ENCODE peak calls at places on chromosomes 6 and 20, in seven cellular contexts. E is right lobe of liver, N is thoracic aorta, Q is left lung, P is mucosa of descending colon, F is GM23338, R is hepatocyte. O is an unnamed sample.

GRCh38 chr6:72552938-72553337 is 68.9 kb upstream of the KCNQ5 start:
- DNase-seq in E (no peak), N (no peak), Q (no peak), P (no peak), F (no peak), R (no peak), O (no peak)

GRCh38 chr20:18287546-18287914 is 797 bp upstream of the ZNF133 start:
- DNase-seq in E (peak; percentile 26), N (no peak), Q (peak; percentile 37), P (peak; percentile 51), F (no peak), R (peak; percentile 20), O (no peak)

GRCh38 chr20:6299451-6299850 is 176.6 kb upstream of the FERMT1 start:
- DNase-seq in E (no peak), N (no peak), Q (peak; percentile 74), P (no peak), F (no peak), R (no peak), O (no peak)

GRCh38 chr6:167658106-167658505 is 168.6 kb upstream of the AFDN start:
- DNase-seq in E (no peak), N (no peak), Q (no peak), P (no peak), F (no peak), R (no peak), O (no peak)

GRCh38 chr6:143337201-143337949 is 113.1 kb downstream of the ADAT2 start:
- DNase-seq in E (no peak), N (no peak), Q (peak; percentile 36), P (no peak), F (peak; percentile 93), R (peak; percentile 38), O (no peak)

GRCh38 chr6:44531447-44532015 is 144.0 kb downstream of the CDC5L start:
- DNase-seq in E (no peak), N (no peak), Q (no peak), P (no peak), F (no peak), R (no peak), O (no peak)

GRCh38 chr20:45290677-45291355 is 15.8 kb upstream of the RBPJL start:
- DNase-seq in E (peak; percentile 71), N (peak; percentile 31), Q (peak; percentile 77), P (peak; percentile 74), F (peak; percentile 89), R (peak; percentile 84), O (peak; percentile 51)

GRCh38 chr6:19337103-19337502 is 500.1 kb upstream of the ID4 start:
- DNase-seq in E (no peak), N (no peak), Q (no peak), P (no peak), F (no peak), R (no peak), O (no peak)

GRCh38 chr20:20078041-20078440 is 25.7 kb downstream of the CFAP61 start:
- DNase-seq in E (no peak), N (no peak), Q (no peak), P (no peak), F (peak; percentile 73), R (no peak), O (no peak)

GRCh38 chr6:20875369-20875963 is 341.2 kb downstream of the CDKAL1 start:
- DNase-seq in E (no peak), N (no peak), Q (no peak), P (no peak), F (no peak), R (peak; percentile 45), O (no peak)

GRCh38 chr6:150962436-150962835 is 96.9 kb downstream of the MTHFD1L start:
- DNase-seq in E (no peak), N (no peak), Q (no peak), P (no peak), F (no peak), R (no peak), O (no peak)

GRCh38 chr6:15947923-15948322 is 181.0 kb upstream of the MYLIP start:
- DNase-seq in E (no peak), N (no peak), Q (no peak), P (no peak), F (no peak), R (no peak), O (no peak)

GRCh38 chr20:58723628-58723984 is 31.0 kb downstream of the NPEPL1 start:
- DNase-seq in E (no peak), N (no peak), Q (no peak), P (no peak), F (no peak), R (no peak), O (no peak)

GRCh38 chr6:16205377-16206144 is 32.8 kb upstream of the GMPR start:
- DNase-seq in E (no peak), N (no peak), Q (no peak), P (no peak), F (no peak), R (peak; percentile 38), O (no peak)

GRCh38 chr6:48098923-48099322 is 12.1 kb downstream of the PTCHD4 start:
- DNase-seq in E (no peak), N (no peak), Q (no peak), P (no peak), F (no peak), R (no peak), O (no peak)

GRCh38 chr6:119284861-119285521 is 64.6 kb downstream of the MAN1A1 start:
- DNase-seq in E (no peak), N (no peak), Q (no peak), P (no peak), F (peak; percentile 70), R (no peak), O (no peak)

GRCh38 chr6:69835414-69836179 is 30.8 kb upstream of the COL19A1 start:
- DNase-seq in E (no peak), N (no peak), Q (no peak), P (no peak), F (peak; percentile 80), R (peak; percentile 74), O (no peak)

GRCh38 chr6:122610690-122611455 is 668 bp downstream of the PKIB start:
- DNase-seq in E (peak; percentile 82), N (no peak), Q (peak; percentile 56), P (peak; percentile 74), F (peak; percentile 81), R (peak; percentile 53), O (peak; percentile 79)

GRCh38 chr6:141483561-141484061 is 649.1 kb upstream of the GJE1 start:
- DNase-seq in E (no peak), N (no peak), Q (no peak), P (no peak), F (no peak), R (no peak), O (peak; percentile 64)

GRCh38 chr6:136014454-136015421 is 163.2 kb downstream of the PDE7B start:
- DNase-seq in E (no peak), N (no peak), Q (no peak), P (no peak), F (no peak), R (no peak), O (no peak)

GRCh38 chr6:98324406-98324930 is 509.9 kb upstream of the POU3F2 start:
- DNase-seq in E (no peak), N (no peak), Q (no peak), P (no peak), F (no peak), R (no peak), O (no peak)

GRCh38 chr6:140980265-140980887 is 1152.3 kb upstream of the GJE1 start:
- DNase-seq in E (no peak), N (no peak), Q (no peak), P (no peak), F (peak; percentile 30), R (no peak), O (no peak)

GRCh38 chr6:155710704-155711103 is 255.1 kb upstream of the NOX3 start:
- DNase-seq in E (no peak), N (no peak), Q (no peak), P (no peak), F (peak; percentile 9), R (no peak), O (no peak)

GRCh38 chr6:136173519-136174507 is 76.3 kb downstream of the MTFR2 start:
- DNase-seq in E (no peak), N (no peak), Q (no peak), P (no peak), F (no peak), R (peak; percentile 13), O (no peak)

GRCh38 chr6:160137989-160138835 is 16.6 kb downstream of the SLC22A1 start:
- DNase-seq in E (no peak), N (no peak), Q (no peak), P (peak; percentile 50), F (peak; percentile 75), R (peak; percentile 83), O (peak; percentile 74)

GRCh38 chr6:156949376-156949775 is 172.2 kb downstream of the ARID1B start:
- DNase-seq in E (no peak), N (no peak), Q (no peak), P (no peak), F (no peak), R (peak; percentile 23), O (no peak)

GRCh38 chr20:2114990-2115681 is 13.5 kb downstream of the STK35 start:
- DNase-seq in E (no peak), N (no peak), Q (no peak), P (no peak), F (no peak), R (peak; percentile 24), O (no peak)

GRCh38 chr6:170250981-170251775 is 39.7 kb downstream of the DLL1 start:
- DNase-seq in E (peak; percentile 6), N (no peak), Q (no peak), P (no peak), F (no peak), R (no peak), O (no peak)

GRCh38 chr6:100554228-100554627 is 89.5 kb upstream of the SIM1 start:
- DNase-seq in E (no peak), N (no peak), Q (no peak), P (no peak), F (no peak), R (peak; percentile 27), O (no peak)
- TF ChIP-seq CTCF in E (no peak), N (no peak), Q (no peak), P (no peak), F (no peak), R (no peak), O (no peak)

DNA sequence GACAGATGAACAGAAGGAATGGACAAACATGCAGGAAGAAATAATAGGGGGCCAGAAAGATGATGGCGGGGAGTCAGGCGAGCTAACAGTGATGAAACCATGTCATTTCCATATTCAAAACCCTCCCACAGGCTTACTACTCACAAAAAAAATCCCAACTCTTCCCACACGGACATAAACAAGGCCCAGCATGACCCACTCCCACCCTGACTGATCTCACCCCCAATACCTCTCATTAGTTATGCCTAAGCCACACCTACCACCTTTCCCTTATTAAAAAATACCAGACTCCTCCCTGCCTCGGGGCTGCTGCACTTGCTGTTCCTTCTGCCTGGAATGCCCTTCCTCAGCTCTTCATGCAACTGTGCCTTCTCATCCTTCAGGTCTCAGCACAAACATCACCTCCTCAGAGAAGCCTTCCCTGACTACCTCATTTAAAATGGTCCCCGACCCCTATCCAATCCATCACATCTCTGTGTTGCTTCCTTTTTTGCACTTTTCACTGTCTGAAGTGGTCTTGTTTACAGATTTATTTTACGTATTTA is 145.8 kb downstream of the PREX1 start:
- DNase-seq in E (no peak), N (no peak), Q (no peak), P (no peak), F (no peak), R (no peak), O (no peak)
- H3K36me3 ChIP-seq in E (no peaks in the 10 kb centered on the region), N (peaks cover 30% of the 10 kb centered on the region), Q (no peaks in the 10 kb centered on the region), P (no peaks in the 10 kb centered on the region), F (no peaks in the 10 kb centered on the region), R (no peaks in the 10 kb centered on the region), O (peaks cover 4% of the 10 kb centered on the region)

GRCh38 chr20:3166913-3167342 is 6.4 kb downstream of the LZTS3 start:
- DNase-seq in E (no peak), N (no peak), Q (no peak), P (no peak), F (no peak), R (no peak), O (no peak)
- H3K4me1 ChIP-seq in E (no peaks in the 10 kb centered on the region), N (peaks cover under 1% of the 10 kb centered on the region), Q (no peaks in the 10 kb centered on the region), P (peaks cover 3% of the 10 kb centered on the region), F (peaks cover 12% of the 10 kb centered on the region), R (peaks cover 19% of the 10 kb centered on the region), O (peaks cover 2% of the 10 kb centered on the region)

GRCh38 chr20:31860431-31861345 is 9.6 kb downstream of the DUSP15 start:
- DNase-seq in E (no peak), N (no peak), Q (no peak), P (no peak), F (peak; percentile 85), R (peak; percentile 63), O (peak; percentile 48)
- TF ChIP-seq CTCF in E (no peak), N (no peak), Q (no peak), P (no peak), F (peak; percentile 35), R (no peak), O (no peak)

O was measured in Peyer's patch.